ENCODE peak calls at places on chromosomes 5 and 9, in nine cellular contexts. One of them, this sample, is unnamed.

GRCh38 chr5:54491326-54491725 is 26.2 kb upstream of the SNX18 start:
- DNase-seq in midbrain: no peak
- DNase-seq in adipocyte: no peak
- DNase-seq in HL-60: no peak
- DNase-seq in esophagus squamous epithelium: no peak
- DNase-seq in GM10248: no peak
- DNase-seq in endothelial cell of umbilical vein: no peak
- DNase-seq in mucosa of gallbladder: no peak
- DNase-seq in stimulated activated CD4-positive, alpha-beta T cell treated with anti-CD3 and anti-CD28 coated beads, Interleukin-4, amount 100 ng/mL, for 24 hours: no peak
- DNase-seq in this sample: no peak

GRCh38 chr5:178199581-178200434 is 4.5 kb upstream of the HNRNPAB start:
- DNase-seq in mucosa of gallbladder: no peak
- DNase-seq in esophagus squamous epithelium: no peak
- DNase-seq in midbrain: no peak
- DNase-seq in adipocyte: no peak
- DNase-seq in HL-60: no peak
- DNase-seq in endothelial cell of umbilical vein: no peak
- DNase-seq in GM10248: peak
- DNase-seq in stimulated activated CD4-positive, alpha-beta T cell treated with anti-CD3 and anti-CD28 coated beads, Interleukin-4, amount 100 ng/mL, for 24 hours: no peak
- DNase-seq in this sample: no peak

GRCh38 chr5:153441997-153442396 is 48.5 kb upstream of the GRIA1 start:
- DNase-seq in GM10248: no peak
- DNase-seq in esophagus squamous epithelium: no peak
- DNase-seq in midbrain: no peak
- DNase-seq in stimulated activated CD4-positive, alpha-beta T cell treated with anti-CD3 and anti-CD28 coated beads, Interleukin-4, amount 100 ng/mL, for 24 hours: no peak
- DNase-seq in endothelial cell of umbilical vein: no peak
- DNase-seq in adipocyte: no peak
- DNase-seq in mucosa of gallbladder: no peak
- DNase-seq in HL-60: no peak
- DNase-seq in this sample: no peak

GRCh38 chr5:40317023-40317422 is 362.7 kb upstream of the PTGER4 start:
- DNase-seq in midbrain: no peak
- DNase-seq in HL-60: no peak
- DNase-seq in mucosa of gallbladder: no peak
- DNase-seq in esophagus squamous epithelium: no peak
- DNase-seq in endothelial cell of umbilical vein: no peak
- DNase-seq in stimulated activated CD4-positive, alpha-beta T cell treated with anti-CD3 and anti-CD28 coated beads, Interleukin-4, amount 100 ng/mL, for 24 hours: no peak
- DNase-seq in GM10248: no peak
- DNase-seq in adipocyte: no peak
- DNase-seq in this sample: no peak

GRCh38 chr5:17221843-17222614 is 4.6 kb downstream of the BASP1 start:
- DNase-seq in esophagus squamous epithelium: no peak
- DNase-seq in mucosa of gallbladder: no peak
- DNase-seq in midbrain: no peak
- DNase-seq in stimulated activated CD4-positive, alpha-beta T cell treated with anti-CD3 and anti-CD28 coated beads, Interleukin-4, amount 100 ng/mL, for 24 hours: no peak
- DNase-seq in endothelial cell of umbilical vein: no peak
- DNase-seq in HL-60: peak
- DNase-seq in adipocyte: peak
- DNase-seq in GM10248: no peak
- DNase-seq in this sample: no peak

GRCh38 chr5:173472164-173472563 is 143.9 kb upstream of the STC2 start:
- DNase-seq in adipocyte: peak
- DNase-seq in endothelial cell of umbilical vein: peak
- DNase-seq in HL-60: no peak
- DNase-seq in midbrain: peak
- DNase-seq in esophagus squamous epithelium: no peak
- DNase-seq in GM10248: no peak
- DNase-seq in mucosa of gallbladder: peak
- DNase-seq in stimulated activated CD4-positive, alpha-beta T cell treated with anti-CD3 and anti-CD28 coated beads, Interleukin-4, amount 100 ng/mL, for 24 hours: no peak
- DNase-seq in this sample: no peak

GRCh38 chr5:79816014-79816413 is 126.4 kb downstream of the CMYA5 start:
- DNase-seq in HL-60: no peak
- DNase-seq in adipocyte: no peak
- DNase-seq in endothelial cell of umbilical vein: no peak
- DNase-seq in GM10248: no peak
- DNase-seq in esophagus squamous epithelium: no peak
- DNase-seq in stimulated activated CD4-positive, alpha-beta T cell treated with anti-CD3 and anti-CD28 coated beads, Interleukin-4, amount 100 ng/mL, for 24 hours: no peak
- DNase-seq in mucosa of gallbladder: no peak
- DNase-seq in midbrain: no peak
- DNase-seq in this sample: no peak

GRCh38 chr5:170273968-170274710 is 23.4 kb downstream of the LCP2 start:
- DNase-seq in GM10248: no peak
- DNase-seq in mucosa of gallbladder: no peak
- DNase-seq in endothelial cell of umbilical vein: peak
- DNase-seq in stimulated activated CD4-positive, alpha-beta T cell treated with anti-CD3 and anti-CD28 coated beads, Interleukin-4, amount 100 ng/mL, for 24 hours: peak
- DNase-seq in adipocyte: no peak
- DNase-seq in HL-60: peak
- DNase-seq in midbrain: peak
- DNase-seq in esophagus squamous epithelium: no peak
- DNase-seq in this sample: no peak

GRCh38 chr5:166781729-166782128 is 1509.7 kb upstream of the WWC1 start:
- DNase-seq in mucosa of gallbladder: no peak
- DNase-seq in GM10248: no peak
- DNase-seq in esophagus squamous epithelium: no peak
- DNase-seq in midbrain: no peak
- DNase-seq in endothelial cell of umbilical vein: no peak
- DNase-seq in HL-60: no peak
- DNase-seq in stimulated activated CD4-positive, alpha-beta T cell treated with anti-CD3 and anti-CD28 coated beads, Interleukin-4, amount 100 ng/mL, for 24 hours: no peak
- DNase-seq in adipocyte: no peak
- DNase-seq in this sample: no peak

GRCh38 chr9:129898205-129898604 is 62.9 kb downstream of the USP20 start:
- DNase-seq in GM10248: no peak
- DNase-seq in esophagus squamous epithelium: no peak
- DNase-seq in mucosa of gallbladder: no peak
- DNase-seq in midbrain: no peak
- DNase-seq in HL-60: no peak
- DNase-seq in stimulated activated CD4-positive, alpha-beta T cell treated with anti-CD3 and anti-CD28 coated beads, Interleukin-4, amount 100 ng/mL, for 24 hours: no peak
- DNase-seq in adipocyte: no peak
- DNase-seq in endothelial cell of umbilical vein: peak
- DNase-seq in this sample: no peak

GRCh38 chr5:5521029-5521428 is 98.6 kb downstream of the ICE1 start:
- DNase-seq in HL-60: no peak
- DNase-seq in endothelial cell of umbilical vein: no peak
- DNase-seq in GM10248: no peak
- DNase-seq in adipocyte: no peak
- DNase-seq in mucosa of gallbladder: no peak
- DNase-seq in stimulated activated CD4-positive, alpha-beta T cell treated with anti-CD3 and anti-CD28 coated beads, Interleukin-4, amount 100 ng/mL, for 24 hours: no peak
- DNase-seq in esophagus squamous epithelium: no peak
- DNase-seq in midbrain: no peak
- DNase-seq in this sample: no peak

GRCh38 chr5:9118852-9119251 is 427.0 kb downstream of the SEMA5A start:
- DNase-seq in mucosa of gallbladder: no peak
- DNase-seq in stimulated activated CD4-positive, alpha-beta T cell treated with anti-CD3 and anti-CD28 coated beads, Interleukin-4, amount 100 ng/mL, for 24 hours: no peak
- DNase-seq in HL-60: no peak
- DNase-seq in adipocyte: no peak
- DNase-seq in endothelial cell of umbilical vein: no peak
- DNase-seq in esophagus squamous epithelium: no peak
- DNase-seq in GM10248: no peak
- DNase-seq in midbrain: no peak
- DNase-seq in this sample: no peak

GRCh38 chr5:32099486-32100035 is 74.6 kb downstream of the GOLPH3 start:
- DNase-seq in GM10248: no peak
- DNase-seq in mucosa of gallbladder: no peak
- DNase-seq in endothelial cell of umbilical vein: no peak
- DNase-seq in midbrain: no peak
- DNase-seq in esophagus squamous epithelium: no peak
- DNase-seq in adipocyte: no peak
- DNase-seq in stimulated activated CD4-positive, alpha-beta T cell treated with anti-CD3 and anti-CD28 coated beads, Interleukin-4, amount 100 ng/mL, for 24 hours: no peak
- DNase-seq in HL-60: no peak
- DNase-seq in this sample: no peak

GRCh38 chr5:125295405-125295872 is 549.0 kb upstream of the ZNF608 start:
- DNase-seq in HL-60: no peak
- DNase-seq in esophagus squamous epithelium: no peak
- DNase-seq in GM10248: no peak
- DNase-seq in adipocyte: peak
- DNase-seq in stimulated activated CD4-positive, alpha-beta T cell treated with anti-CD3 and anti-CD28 coated beads, Interleukin-4, amount 100 ng/mL, for 24 hours: no peak
- DNase-seq in endothelial cell of umbilical vein: peak
- DNase-seq in midbrain: no peak
- DNase-seq in mucosa of gallbladder: no peak
- DNase-seq in this sample: no peak

GRCh38 chr9:105073147-105073546 is 145.2 kb upstream of the ABCA1 start:
- DNase-seq in midbrain: no peak
- DNase-seq in GM10248: no peak
- DNase-seq in stimulated activated CD4-positive, alpha-beta T cell treated with anti-CD3 and anti-CD28 coated beads, Interleukin-4, amount 100 ng/mL, for 24 hours: no peak
- DNase-seq in esophagus squamous epithelium: no peak
- DNase-seq in mucosa of gallbladder: no peak
- DNase-seq in endothelial cell of umbilical vein: no peak
- DNase-seq in HL-60: no peak
- DNase-seq in adipocyte: no peak
- DNase-seq in this sample: no peak

GRCh38 chr5:80957031-80957761 is 3.0 kb upstream of the RASGRF2 start:
- DNase-seq in esophagus squamous epithelium: no peak
- DNase-seq in HL-60: no peak
- DNase-seq in midbrain: no peak
- DNase-seq in GM10248: no peak
- DNase-seq in adipocyte: no peak
- DNase-seq in mucosa of gallbladder: no peak
- DNase-seq in stimulated activated CD4-positive, alpha-beta T cell treated with anti-CD3 and anti-CD28 coated beads, Interleukin-4, amount 100 ng/mL, for 24 hours: no peak
- DNase-seq in endothelial cell of umbilical vein: peak
- DNase-seq in this sample: no peak

GRCh38 chr9:118183571-118183970 is 479.4 kb downstream of the TLR4 start:
- DNase-seq in stimulated activated CD4-positive, alpha-beta T cell treated with anti-CD3 and anti-CD28 coated beads, Interleukin-4, amount 100 ng/mL, for 24 hours: no peak
- DNase-seq in adipocyte: no peak
- DNase-seq in GM10248: no peak
- DNase-seq in mucosa of gallbladder: no peak
- DNase-seq in endothelial cell of umbilical vein: no peak
- DNase-seq in HL-60: no peak
- DNase-seq in esophagus squamous epithelium: no peak
- DNase-seq in midbrain: no peak
- DNase-seq in this sample: no peak

GRCh38 chr9:967851-968641 is 8.4 kb upstream of the DMRT3 start:
- DNase-seq in mucosa of gallbladder: no peak
- DNase-seq in midbrain: no peak
- DNase-seq in GM10248: no peak
- DNase-seq in endothelial cell of umbilical vein: no peak
- DNase-seq in esophagus squamous epithelium: no peak
- DNase-seq in HL-60: no peak
- DNase-seq in adipocyte: peak
- DNase-seq in stimulated activated CD4-positive, alpha-beta T cell treated with anti-CD3 and anti-CD28 coated beads, Interleukin-4, amount 100 ng/mL, for 24 hours: no peak
- DNase-seq in this sample: no peak

GRCh38 chr5:65017636-65018035 is 248.9 kb downstream of the CWC27 start:
- DNase-seq in HL-60: no peak
- DNase-seq in adipocyte: peak
- DNase-seq in esophagus squamous epithelium: no peak
- DNase-seq in GM10248: no peak
- DNase-seq in stimulated activated CD4-positive, alpha-beta T cell treated with anti-CD3 and anti-CD28 coated beads, Interleukin-4, amount 100 ng/mL, for 24 hours: no peak
- DNase-seq in mucosa of gallbladder: no peak
- DNase-seq in midbrain: no peak
- DNase-seq in endothelial cell of umbilical vein: no peak
- DNase-seq in this sample: no peak

GRCh38 chr5:9344751-9345240 is 201.1 kb downstream of the SEMA5A start:
- DNase-seq in adipocyte: no peak
- DNase-seq in esophagus squamous epithelium: no peak
- DNase-seq in midbrain: no peak
- DNase-seq in stimulated activated CD4-positive, alpha-beta T cell treated with anti-CD3 and anti-CD28 coated beads, Interleukin-4, amount 100 ng/mL, for 24 hours: no peak
- DNase-seq in mucosa of gallbladder: no peak
- DNase-seq in GM10248: no peak
- DNase-seq in HL-60: no peak
- DNase-seq in endothelial cell of umbilical vein: no peak
- DNase-seq in this sample: no peak

GRCh38 chr9:16681659-16681990 is 188.8 kb downstream of the BNC2 start:
- DNase-seq in mucosa of gallbladder: no peak
- DNase-seq in endothelial cell of umbilical vein: no peak
- DNase-seq in HL-60: no peak
- DNase-seq in midbrain: no peak
- DNase-seq in GM10248: no peak
- DNase-seq in adipocyte: no peak
- DNase-seq in stimulated activated CD4-positive, alpha-beta T cell treated with anti-CD3 and anti-CD28 coated beads, Interleukin-4, amount 100 ng/mL, for 24 hours: no peak
- DNase-seq in esophagus squamous epithelium: no peak
- DNase-seq in this sample: no peak

GRCh38 chr5:81963544-81963943 is 8.3 kb upstream of the ATG10 start:
- DNase-seq in adipocyte: no peak
- DNase-seq in mucosa of gallbladder: no peak
- DNase-seq in HL-60: no peak
- DNase-seq in midbrain: no peak
- DNase-seq in esophagus squamous epithelium: no peak
- DNase-seq in GM10248: no peak
- DNase-seq in endothelial cell of umbilical vein: no peak
- DNase-seq in stimulated activated CD4-positive, alpha-beta T cell treated with anti-CD3 and anti-CD28 coated beads, Interleukin-4, amount 100 ng/mL, for 24 hours: no peak
- DNase-seq in this sample: no peak

GRCh38 chr5:10091701-10092100 is 158.0 kb downstream of the ATPSCKMT start:
- DNase-seq in endothelial cell of umbilical vein: no peak
- DNase-seq in adipocyte: no peak
- DNase-seq in GM10248: no peak
- DNase-seq in esophagus squamous epithelium: no peak
- DNase-seq in midbrain: no peak
- DNase-seq in stimulated activated CD4-positive, alpha-beta T cell treated with anti-CD3 and anti-CD28 coated beads, Interleukin-4, amount 100 ng/mL, for 24 hours: no peak
- DNase-seq in mucosa of gallbladder: no peak
- DNase-seq in HL-60: no peak
- DNase-seq in this sample: no peak

GRCh38 chr5:6818594-6819512 is 105.6 kb downstream of the TENT4A start:
- DNase-seq in endothelial cell of umbilical vein: no peak
- DNase-seq in adipocyte: no peak
- DNase-seq in stimulated activated CD4-positive, alpha-beta T cell treated with anti-CD3 and anti-CD28 coated beads, Interleukin-4, amount 100 ng/mL, for 24 hours: no peak
- DNase-seq in HL-60: no peak
- DNase-seq in esophagus squamous epithelium: no peak
- DNase-seq in midbrain: no peak
- DNase-seq in GM10248: no peak
- DNase-seq in mucosa of gallbladder: no peak
- DNase-seq in this sample: no peak

GRCh38 chr5:40909233-40909632 is at the start of gene C7:
- DNase-seq in HL-60: no peak
- DNase-seq in midbrain: no peak
- DNase-seq in esophagus squamous epithelium: no peak
- DNase-seq in GM10248: no peak
- DNase-seq in mucosa of gallbladder: no peak
- DNase-seq in endothelial cell of umbilical vein: peak
- DNase-seq in stimulated activated CD4-positive, alpha-beta T cell treated with anti-CD3 and anti-CD28 coated beads, Interleukin-4, amount 100 ng/mL, for 24 hours: no peak
- DNase-seq in adipocyte: no peak
- DNase-seq in this sample: no peak

GRCh38 chr9:68933434-68934318 is 80.2 kb downstream of the PRKACG start:
- DNase-seq in GM10248: peak
- DNase-seq in endothelial cell of umbilical vein: no peak
- DNase-seq in adipocyte: no peak
- DNase-seq in HL-60: no peak
- DNase-seq in midbrain: no peak
- DNase-seq in stimulated activated CD4-positive, alpha-beta T cell treated with anti-CD3 and anti-CD28 coated beads, Interleukin-4, amount 100 ng/mL, for 24 hours: no peak
- DNase-seq in mucosa of gallbladder: no peak
- DNase-seq in esophagus squamous epithelium: no peak
- DNase-seq in this sample: no peak

GRCh38 chr5:73365301-73365853 is 83.2 kb downstream of the FOXD1 start:
- DNase-seq in endothelial cell of umbilical vein: peak
- DNase-seq in midbrain: peak
- DNase-seq in HL-60: no peak
- DNase-seq in stimulated activated CD4-positive, alpha-beta T cell treated with anti-CD3 and anti-CD28 coated beads, Interleukin-4, amount 100 ng/mL, for 24 hours: no peak
- DNase-seq in adipocyte: peak
- DNase-seq in GM10248: no peak
- DNase-seq in esophagus squamous epithelium: no peak
- DNase-seq in mucosa of gallbladder: no peak
- DNase-seq in this sample: no peak

GRCh38 chr9:81609782-81610738 is 79.3 kb downstream of the TLE1 start:
- DNase-seq in esophagus squamous epithelium: no peak
- DNase-seq in mucosa of gallbladder: no peak
- DNase-seq in adipocyte: peak
- DNase-seq in GM10248: no peak
- DNase-seq in HL-60: peak
- DNase-seq in endothelial cell of umbilical vein: no peak
- DNase-seq in stimulated activated CD4-positive, alpha-beta T cell treated with anti-CD3 and anti-CD28 coated beads, Interleukin-4, amount 100 ng/mL, for 24 hours: no peak
- DNase-seq in midbrain: no peak
- DNase-seq in this sample: no peak

GRCh38 chr5:17230808-17231525 is 13.5 kb downstream of the BASP1 start:
- DNase-seq in endothelial cell of umbilical vein: no peak
- DNase-seq in HL-60: no peak
- DNase-seq in stimulated activated CD4-positive, alpha-beta T cell treated with anti-CD3 and anti-CD28 coated beads, Interleukin-4, amount 100 ng/mL, for 24 hours: no peak
- DNase-seq in esophagus squamous epithelium: no peak
- DNase-seq in adipocyte: no peak
- DNase-seq in GM10248: no peak
- DNase-seq in mucosa of gallbladder: no peak
- DNase-seq in midbrain: no peak
- DNase-seq in this sample: no peak

GRCh38 chr5:122870219-122870856 is 24.9 kb downstream of the SNX24 start:
- DNase-seq in esophagus squamous epithelium: no peak
- DNase-seq in stimulated activated CD4-positive, alpha-beta T cell treated with anti-CD3 and anti-CD28 coated beads, Interleukin-4, amount 100 ng/mL, for 24 hours: no peak
- DNase-seq in HL-60: no peak
- DNase-seq in GM10248: no peak
- DNase-seq in midbrain: no peak
- DNase-seq in endothelial cell of umbilical vein: no peak
- DNase-seq in adipocyte: peak
- DNase-seq in mucosa of gallbladder: no peak
- DNase-seq in this sample: no peak

GRCh38 chr9:70539007-70539406 is 124.5 kb upstream of the KLF9 start:
- DNase-seq in adipocyte: no peak
- DNase-seq in endothelial cell of umbilical vein: no peak
- DNase-seq in GM10248: no peak
- DNase-seq in stimulated activated CD4-positive, alpha-beta T cell treated with anti-CD3 and anti-CD28 coated beads, Interleukin-4, amount 100 ng/mL, for 24 hours: no peak
- DNase-seq in HL-60: no peak
- DNase-seq in esophagus squamous epithelium: no peak
- DNase-seq in midbrain: no peak
- DNase-seq in mucosa of gallbladder: no peak
- DNase-seq in this sample: no peak